ENCODE peak calls at places on chromosomes 7 and 10, in ten cellular contexts. X is heart left ventricle; K is natural killer cell treated with Interleukin-12 subunit alpha and Interleukin-12 subunit beta and Interleukin-15 and Interleukin-18, amount 100 ng/mL, for 72 hours; Z is kidney tubule cell; P is naive B cell; A is NCI-H2081; J is caudate nucleus; L is nephron progenitor cell; W is T-helper 1 cell; B is NCI-H2171. U is an unnamed sample.

GRCh38 chr10:91603931-91604331 is 28.9 kb downstream of the PPP1R3C start:
- DNase-seq in Z (peak), L (no peak), B (no peak), X (no peak), K (no peak), J (no peak), A (no peak), W (no peak), P (no peak), U (no peak)

GRCh38 chr7:20229652-20230500 is 12.7 kb upstream of the MACC1 start:
- DNase-seq in B (no peak), K (no peak), Z (peak), X (no peak), A (no peak), P (no peak), L (no peak), W (no peak), J (no peak), U (no peak)

GRCh38 chr7:150909192-150909591 is 56.9 kb downstream of the AOC1 start:
- DNase-seq in X (no peak), Z (no peak), B (no peak), K (peak), W (peak), L (no peak), J (no peak), P (no peak), A (no peak), U (no peak)

GRCh38 chr7:36667007-36667406 is 57.3 kb downstream of the AOAH start:
- DNase-seq in L (no peak), X (no peak), Z (no peak), B (no peak), J (no peak), A (no peak), W (no peak), K (no peak), P (no peak), U (no peak)

GRCh38 chr10:28982950-28983349 is 305.6 kb downstream of the BAMBI start:
- DNase-seq in L (no peak), A (no peak), Z (no peak), W (no peak), P (no peak), X (no peak), J (no peak), K (no peak), B (no peak), U (no peak)

GRCh38 chr7:7051221-7051877 is 131.0 kb upstream of the C1GALT1 start:
- DNase-seq in X (no peak), B (no peak), P (peak), J (no peak), A (no peak), Z (peak), L (no peak), K (no peak), W (no peak), U (no peak)

GRCh38 chr10:110735620-110736027 is 91.5 kb downstream of the RBM20 start:
- DNase-seq in P (no peak), K (no peak), L (no peak), A (no peak), X (no peak), W (no peak), B (no peak), Z (peak), J (no peak), U (no peak)

GRCh38 chr10:110563132-110563531 is 4.4 kb upstream of the SMC3 start:
- DNase-seq in X (no peak), B (no peak), W (no peak), J (no peak), P (no peak), Z (no peak), A (no peak), K (no peak), L (no peak), U (no peak)